ENCODE peak calls at places on chromosomes 13 and 19, in eight cellular contexts. L, U, R, O, G, H, T and M are unnamed samples.

GRCh38 chr19:3670258-3670795 is 29.9 kb downstream of the PIP5K1C start:
- DNase-seq in L (peak), U (peak), R (peak), O (no peak), G (peak), H (peak), T (no peak), M (peak)

GRCh38 chr13:62321895-62322294 is 906.2 kb upstream of the PCDH20 start:
- DNase-seq in L (no peak), U (no peak), R (no peak), O (no peak), G (no peak), H (no peak), T (no peak), M (no peak)

GRCh38 chr19:29831041-29831548 is 19.3 kb downstream of the CCNE1 start:
- DNase-seq in L (peak), U (no peak), R (no peak), O (no peak), G (no peak), H (no peak), T (no peak), M (no peak)

GRCh38 chr19:18999896-19000620 is 33.3 kb downstream of the SUGP2 start:
- DNase-seq in L (no peak), U (no peak), R (no peak), O (no peak), G (no peak), H (no peak), T (no peak), M (no peak)

GRCh38 chr19:51830263-51830662 is 35.3 kb downstream of the FPR3 start:
- DNase-seq in L (no peak), U (no peak), R (no peak), O (no peak), G (no peak), H (no peak), T (no peak), M (no peak)

GRCh38 chr19:55247621-55248099 is 11.2 kb downstream of the PPP6R1 start:
- DNase-seq in L (no peak), U (peak), R (no peak), O (no peak), G (no peak), H (no peak), T (no peak), M (no peak)

GRCh38 chr13:42014119-42014518 is 34.3 kb upstream of the DGKH start:
- DNase-seq in L (no peak), U (no peak), R (no peak), O (no peak), G (no peak), H (no peak), T (no peak), M (no peak)

GRCh38 chr13:76307157-76307556 is 579.0 kb downstream of the KCTD12 start:
- DNase-seq in L (no peak), U (no peak), R (no peak), O (no peak), G (no peak), H (no peak), T (no peak), M (no peak)

GRCh38 chr19:610071-610800 is 20.6 kb downstream of the HCN2 start:
- DNase-seq in L (no peak), U (peak), R (peak), O (no peak), G (no peak), H (no peak), T (no peak), M (no peak)

GRCh38 chr13:32734511-32734910 is 148.3 kb downstream of the PDS5B start:
- DNase-seq in L (no peak), U (no peak), R (no peak), O (no peak), G (no peak), H (no peak), T (no peak), M (no peak)

GRCh38 chr13:100512422-100512821 is 76.2 kb downstream of the GGACT start:
- DNase-seq in L (no peak), U (no peak), R (no peak), O (no peak), G (no peak), H (no peak), T (no peak), M (no peak)

GRCh38 chr13:62643007-62643483 is 1227.4 kb upstream of the PCDH20 start:
- DNase-seq in L (no peak), U (no peak), R (no peak), O (peak), G (no peak), H (no peak), T (no peak), M (no peak)

GRCh38 chr13:42274386-42275097 is 2.6 kb downstream of the AKAP11 start:
- DNase-seq in L (no peak), U (no peak), R (no peak), O (no peak), G (no peak), H (no peak), T (no peak), M (no peak)

GRCh38 chr13:44573790-44574465 is 2.2 kb downstream of the TSC22D1 start:
- DNase-seq in L (no peak), U (no peak), R (peak), O (no peak), G (peak), H (no peak), T (no peak), M (no peak)

GRCh38 chr13:50133277-50133953 is 118.2 kb downstream of the KCNRG start:
- DNase-seq in L (no peak), U (no peak), R (no peak), O (no peak), G (no peak), H (no peak), T (no peak), M (no peak)

GRCh38 chr13:51557875-51558604 is 26.2 kb upstream of the WDFY2 start:
- DNase-seq in L (no peak), U (no peak), R (no peak), O (no peak), G (no peak), H (no peak), T (no peak), M (no peak)

GRCh38 chr19:16095071-16095571 is 16.6 kb upstream of the RAB8A start:
- DNase-seq in L (no peak), U (no peak), R (no peak), O (no peak), G (no peak), H (no peak), T (no peak), M (no peak)

GRCh38 chr19:3068071-3068470 is 5.8 kb upstream of the TLE5 start:
- DNase-seq in L (no peak), U (no peak), R (no peak), O (no peak), G (no peak), H (no peak), T (no peak), M (no peak)

GRCh38 chr19:47176627-47177090 is 46.0 kb downstream of the SAE1 start:
- DNase-seq in L (no peak), U (no peak), R (no peak), O (no peak), G (no peak), H (no peak), T (no peak), M (no peak)

GRCh38 chr13:25561842-25562241 is 190.1 kb downstream of the ATP8A2 start:
- DNase-seq in L (no peak), U (no peak), R (no peak), O (no peak), G (no peak), H (no peak), T (no peak), M (no peak)

GRCh38 chr19:10612515-10613119 is 12.7 kb upstream of the SLC44A2 start:
- DNase-seq in L (peak), U (peak), R (peak), O (no peak), G (peak), H (no peak), T (no peak), M (no peak)

GRCh38 chr19:10695401-10696398 is 5.5 kb upstream of the QTRT1 start:
- DNase-seq in L (peak), U (peak), R (peak), O (no peak), G (peak), H (peak), T (peak), M (peak)

GRCh38 chr19:19278315-19278714 is 5.2 kb upstream of the TM6SF2 start:
- DNase-seq in L (no peak), U (no peak), R (no peak), O (no peak), G (no peak), H (no peak), T (no peak), M (no peak)

GRCh38 chr19:10086904-10087256 is 763 bp downstream of the SHFL start:
- DNase-seq in L (no peak), U (no peak), R (no peak), O (no peak), G (no peak), H (no peak), T (no peak), M (peak)

GRCh38 chr19:19105365-19106060 is 32.8 kb downstream of the TMEM161A start:
- DNase-seq in L (no peak), U (peak), R (peak), O (no peak), G (peak), H (peak), T (no peak), M (peak)

GRCh38 chr13:111187879-111188643 is 73.0 kb downstream of the ARHGEF7 start:
- DNase-seq in L (no peak), U (no peak), R (no peak), O (no peak), G (no peak), H (no peak), T (no peak), M (no peak)

GRCh38 chr19:46732172-46732938 is 13.5 kb upstream of the FKRP start:
- DNase-seq in L (no peak), U (no peak), R (no peak), O (no peak), G (no peak), H (no peak), T (no peak), M (no peak)

GRCh38 chr19:32308436-32309077 is 36.9 kb upstream of the ZNF507 start:
- DNase-seq in L (no peak), U (no peak), R (no peak), O (no peak), G (no peak), H (no peak), T (no peak), M (no peak)

GRCh38 chr13:94590744-94591143 is 5.2 kb downstream of the TGDS start:
- DNase-seq in L (no peak), U (no peak), R (no peak), O (no peak), G (no peak), H (no peak), T (no peak), M (no peak)

GRCh38 chr19:50344661-50345318 is 15.6 kb upstream of the KCNC3 start:
- DNase-seq in L (no peak), U (no peak), R (no peak), O (no peak), G (no peak), H (no peak), T (no peak), M (no peak)

GRCh38 chr19:50352242-50352641 is 13.2 kb downstream of the NAPSA start:
- DNase-seq in L (no peak), U (no peak), R (no peak), O (no peak), G (no peak), H (no peak), T (no peak), M (no peak)

GRCh38 chr19:50349277-50350057 is 16.0 kb downstream of the NAPSA start:
- DNase-seq in L (no peak), U (no peak), R (no peak), O (no peak), G (no peak), H (no peak), T (no peak), M (no peak)
- TF ChIP-seq CTCF in L (no peak), U (no peak), R (no peak), O (peak), G (no peak), H (no peak), T (peak), M (no peak)

GRCh38 chr19:6379744-6380143 is 4.0 kb upstream of the PSPN start:
- DNase-seq in L (no peak), U (no peak), R (no peak), O (no peak), G (no peak), H (no peak), T (no peak), M (no peak)

GRCh38 chr19:6387372-6387771 is 5.6 kb downstream of the GTF2F1 start:
- DNase-seq in L (no peak), U (no peak), R (no peak), O (no peak), G (no peak), H (no peak), T (no peak), M (no peak)

GRCh38 chr19:6381030-6381750 is 5.5 kb upstream of the PSPN start:
- DNase-seq in L (no peak), U (no peak), R (no peak), O (no peak), G (no peak), H (no peak), T (no peak), M (no peak)

GRCh38 chr19:6378498-6378897 is 2.8 kb upstream of the PSPN start:
- DNase-seq in L (no peak), U (no peak), R (no peak), O (no peak), G (no peak), H (no peak), T (no peak), M (no peak)

GRCh38 chr19:6383188-6383587 is 7.5 kb upstream of the PSPN start:
- DNase-seq in L (no peak), U (no peak), R (no peak), O (no peak), G (no peak), H (no peak), T (no peak), M (no peak)
- TF ChIP-seq POLR2AphosphoS5 in L (no peak), U (no peak), R (no peak), O (no peak), G (no peak), H (no peak), T (no peak), M (no peak)

DNA sequence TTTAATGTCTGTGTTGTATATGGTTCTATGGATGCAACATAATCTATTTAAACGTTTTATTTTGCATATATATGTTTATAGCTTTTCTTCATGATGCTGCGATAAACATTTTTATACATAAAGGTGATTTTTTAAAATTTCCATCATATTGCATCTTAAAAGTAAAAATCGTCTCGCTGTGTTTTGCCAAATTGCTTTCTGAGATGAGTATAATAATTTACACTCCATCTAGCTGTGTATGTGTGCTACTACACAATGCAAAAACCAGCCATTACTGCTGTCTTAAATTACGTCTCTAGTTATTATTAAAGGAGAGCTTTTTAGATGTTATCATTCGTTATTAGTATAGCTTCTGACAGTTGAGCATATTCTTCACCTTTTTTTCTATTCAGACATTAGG is 37.2 kb downstream of the METTL21C start:
- DNase-seq in L (no peak), U (no peak), R (no peak), O (no peak), G (no peak), H (no peak), T (no peak), M (no peak)
- TF ChIP-seq CTCF in L (peak), U (no peak), R (no peak), O (no peak), G (no peak), H (no peak), T (no peak), M (no peak)

GRCh38 chr19:48874309-48875135 is 2.3 kb downstream of the PPP1R15A start:
- DNase-seq in L (no peak), U (peak), R (peak), O (no peak), G (no peak), H (no peak), T (no peak), M (no peak)

GRCh38 chr19:48872182-48872883 is at the start of gene PPP1R15A:
- DNase-seq in L (peak), U (peak), R (peak), O (peak), G (peak), H (peak), T (peak), M (peak)

GRCh38 chr19:48872884-48873475 is 759 bp downstream of the PPP1R15A start:
- DNase-seq in L (peak), U (peak), R (peak), O (no peak), G (peak), H (peak), T (peak), M (peak)

GRCh38 chr19:48870048-48870447 is 1.6 kb upstream of the PLEKHA4 start:
- DNase-seq in L (no peak), U (no peak), R (no peak), O (no peak), G (no peak), H (no peak), T (no peak), M (no peak)

DNA sequence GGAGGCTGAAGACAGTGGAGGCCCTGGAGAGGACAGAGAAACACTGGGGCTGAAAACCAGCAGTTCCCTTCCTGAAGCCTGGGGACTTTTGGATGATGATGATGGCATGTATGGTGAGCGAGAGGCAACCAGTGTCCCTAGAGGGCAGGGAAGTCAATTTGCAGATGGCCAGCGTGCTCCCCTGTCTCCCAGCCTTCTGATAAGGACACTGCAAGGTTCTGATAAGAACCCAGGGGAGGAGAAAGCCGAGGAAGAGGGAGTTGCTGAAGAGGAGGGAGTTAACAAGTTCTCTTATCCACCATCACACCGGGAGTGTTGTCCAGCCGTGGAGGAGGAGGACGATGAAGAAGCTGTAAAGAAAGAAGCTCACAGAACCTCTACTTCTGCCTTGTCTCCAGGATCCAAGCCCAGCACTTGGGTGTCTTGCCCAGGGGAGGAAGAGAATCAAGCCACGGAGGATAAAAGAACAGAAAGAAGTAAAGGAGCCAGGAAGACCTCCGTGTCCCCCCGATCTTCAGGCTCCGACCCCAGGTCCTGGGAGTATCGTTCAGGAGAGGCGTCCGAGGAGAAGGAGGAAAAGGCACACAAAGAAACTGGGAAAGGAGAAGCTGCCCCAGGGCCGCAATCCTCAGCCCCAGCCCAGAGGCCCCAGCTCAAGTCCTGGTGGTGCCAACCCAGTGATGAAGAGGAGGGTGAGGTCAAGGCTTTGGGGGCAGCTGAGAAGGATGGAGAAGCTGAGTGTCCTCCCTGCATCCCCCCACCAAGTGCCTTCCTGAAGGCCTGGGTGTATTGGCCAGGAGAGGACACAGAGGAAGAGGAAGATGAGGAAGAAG is 1.5 kb downstream of the PPP1R15A start:
- DNase-seq in L (no peak), U (no peak), R (no peak), O (no peak), G (no peak), H (no peak), T (no peak), M (peak)
- TF ChIP-seq POLR2AphosphoS5 in L (no peak), U (no peak), R (no peak), O (no peak), G (no peak), H (no peak), T (no peak), M (no peak)